ENCODE peak calls at places on chromosomes 3 and 15, in five cellular contexts. A is H1, X is GM12878, H is K562, J is HepG2. K is an unnamed sample.

GRCh38 chr3:44400771-44401170 is 62.2 kb downstream of the TCAIM start:
- DNase-seq in A (no peak), X (no peak), H (peak), J (peak), K (no peak)

GRCh38 chr15:39770748-39771689 is 11.6 kb downstream of the FSIP1 start:
- DNase-seq in A (no peak), X (no peak), H (no peak), J (no peak), K (no peak)

GRCh38 chr3:14511971-14512943 is 27.9 kb downstream of the GRIP2 start:
- DNase-seq in A (no peak), X (no peak), H (no peak), J (no peak), K (no peak)

GRCh38 chr3:190155752-190156151 is 35.1 kb upstream of the P3H2 start:
- DNase-seq in A (no peak), X (no peak), H (no peak), J (no peak), K (no peak)

GRCh38 chr3:141656771-141657170 is 81.3 kb upstream of the RNF7 start:
- DNase-seq in A (no peak), X (no peak), H (peak), J (no peak), K (no peak)

GRCh38 chr3:66001626-66002025 is 37.1 kb downstream of the MAGI1 start:
- DNase-seq in A (no peak), X (no peak), H (no peak), J (no peak), K (no peak)

GRCh38 chr15:69762373-69763148 is 309.9 kb downstream of the RPLP1 start:
- DNase-seq in A (no peak), X (no peak), H (peak), J (peak), K (no peak)

GRCh38 chr3:47012342-47013230 is 33.1 kb downstream of the NBEAL2 start:
- DNase-seq in A (no peak), X (no peak), H (no peak), J (no peak), K (no peak)

GRCh38 chr3:102790742-102791141 is 355.9 kb downstream of the ZPLD1 start:
- DNase-seq in A (no peak), X (no peak), H (no peak), J (no peak), K (no peak)

GRCh38 chr3:195815169-195815771 is 3.5 kb upstream of the MUC4 start:
- DNase-seq in A (no peak), X (no peak), H (peak), J (peak), K (no peak)

GRCh38 chr3:124281453-124282316 is 289.8 kb upstream of the ROPN1 start:
- DNase-seq in A (no peak), X (no peak), H (peak), J (peak), K (peak)

GRCh38 chr3:135449046-135449445 is 516.5 kb upstream of the PPP2R3A start:
- DNase-seq in A (no peak), X (no peak), H (no peak), J (no peak), K (no peak)

GRCh38 chr3:135447478-135447877 is 518.0 kb upstream of the PPP2R3A start:
- DNase-seq in A (no peak), X (no peak), H (no peak), J (no peak), K (no peak)

GRCh38 chr3:135450985-135451384 is 514.5 kb upstream of the PPP2R3A start:
- DNase-seq in A (no peak), X (no peak), H (no peak), J (no peak), K (no peak)

GRCh38 chr3:135452881-135453280 is 512.6 kb upstream of the PPP2R3A start:
- DNase-seq in A (no peak), X (no peak), H (no peak), J (no peak), K (no peak)

GRCh38 chr3:135448520-135448919 is 517.0 kb upstream of the PPP2R3A start:
- DNase-seq in A (no peak), X (no peak), H (no peak), J (no peak), K (no peak)
- TF ChIP-seq HDAC2 in A (no peak), X (no peak), H (no peak), J (no peak), K (no peak)

GRCh38 chr15:48647963-48648362 is 2.5 kb upstream of the FBN1 start:
- DNase-seq in A (no peak), X (no peak), H (no peak), J (no peak), K (peak)
- TF ChIP-seq HDAC2 in A (no peak), X (no peak), H (no peak), J (no peak), K (no peak)

GRCh38 chr3:35043040-35043439 is 596.3 kb upstream of the ARPP21 start:
- DNase-seq in A (no peak), X (no peak), H (no peak), J (no peak), K (no peak)

GRCh38 chr3:35045106-35045505 is 594.2 kb upstream of the ARPP21 start:
- DNase-seq in A (no peak), X (no peak), H (no peak), J (no peak), K (no peak)

GRCh38 chr3:35044185-35044584 is 595.1 kb upstream of the ARPP21 start:
- DNase-seq in A (no peak), X (no peak), H (no peak), J (no peak), K (no peak)

GRCh38 chr3:35042210-35042960 is 596.9 kb upstream of the ARPP21 start:
- DNase-seq in A (no peak), X (no peak), H (no peak), J (no peak), K (no peak)
- TF ChIP-seq HDAC2 in A (no peak), X (no peak), H (no peak), J (no peak), K (no peak)

GRCh38 chr3:104101736-104102135 is 1265.0 kb upstream of the ALCAM start:
- DNase-seq in A (no peak), X (no peak), H (no peak), J (no peak), K (no peak)

GRCh38 chr3:104102386-104102785 is 1264.3 kb upstream of the ALCAM start:
- DNase-seq in A (no peak), X (peak), H (peak), J (peak), K (peak)
- TF ChIP-seq HDAC2 in A (no peak), X (no peak), H (no peak), J (no peak), K (no peak)

GRCh38 chr15:99090938-99091337 is 13.9 kb upstream of the SYNM start:
- DNase-seq in A (no peak), X (no peak), H (no peak), J (no peak), K (no peak)

GRCh38 chr15:99092554-99093172 is 12.2 kb upstream of the SYNM start:
- DNase-seq in A (no peak), X (no peak), H (no peak), J (no peak), K (no peak)

GRCh38 chr15:99087405-99087943 is 17.4 kb upstream of the SYNM start:
- DNase-seq in A (no peak), X (no peak), H (no peak), J (no peak), K (no peak)

GRCh38 chr15:99086327-99086667 is 18.6 kb upstream of the SYNM start:
- DNase-seq in A (no peak), X (no peak), H (no peak), J (no peak), K (no peak)

GRCh38 chr15:99090011-99090699 is 14.7 kb upstream of the SYNM start:
- DNase-seq in A (no peak), X (peak), H (no peak), J (no peak), K (no peak)
- TF ChIP-seq HDAC2 in A (no peak), X (no peak), H (no peak), J (no peak), K (no peak)

DNA sequence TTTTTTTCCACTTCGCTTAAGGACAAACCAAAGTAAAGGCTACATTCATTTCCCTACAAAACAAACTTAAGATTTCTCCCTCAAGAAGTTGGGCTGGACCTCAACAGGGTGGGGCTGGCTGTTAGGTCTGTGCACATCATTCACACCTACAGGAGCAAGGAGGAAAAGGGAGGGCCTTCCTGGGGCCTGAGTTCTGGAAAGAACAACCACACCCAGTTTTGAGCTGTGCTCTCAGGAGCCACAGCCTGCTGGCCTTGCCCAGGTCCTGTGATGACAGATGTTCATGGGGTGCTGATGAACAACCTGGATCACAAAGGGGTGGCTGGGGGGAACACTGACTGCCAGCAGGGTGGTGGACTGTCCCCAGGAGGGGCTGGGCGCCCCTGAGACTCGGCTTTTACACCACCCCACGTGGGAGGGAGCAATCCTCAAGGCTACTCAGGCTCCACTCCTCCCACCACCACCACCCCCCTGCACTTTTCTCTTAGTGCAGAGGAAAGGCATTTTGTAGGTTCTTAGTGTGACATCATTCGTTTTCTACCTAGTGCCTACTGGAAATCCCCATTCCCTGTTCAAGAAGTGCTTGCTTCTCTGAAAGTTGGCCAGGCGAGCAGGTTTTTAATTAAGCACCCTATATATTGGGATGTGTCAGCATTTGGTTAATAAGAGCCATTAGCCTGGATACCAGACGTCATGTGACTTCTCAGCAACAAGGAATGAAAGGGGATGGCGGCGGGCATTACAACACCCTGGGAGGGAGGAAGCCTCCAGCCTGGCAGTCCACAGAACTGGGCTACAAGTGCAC is 35.7 kb downstream of the CCNB2 start:
- DNase-seq in A (no peak), X (no peak), H (no peak), J (no peak), K (no peak)
- TF ChIP-seq HDAC2 in A (no peak), X (no peak), H (no peak), J (no peak), K (no peak)

GRCh38 chr3:150255416-150255815 is 152.7 kb upstream of the TSC22D2 start:
- DNase-seq in A (no peak), X (no peak), H (no peak), J (peak), K (no peak)
- TF ChIP-seq HDAC2 in A (no peak), X (no peak), H (no peak), J (no peak), K (no peak)